ENCODE peak calls at places on chromosomes 11 and 22, in four cellular contexts. S, D, V and T are unnamed samples.

GRCh38 chr11:117010808-117011540 is 87.3 kb downstream of the SIK3 start:
- DNase-seq in S (no peak), D (no peak), V (no peak), T (no peak)

GRCh38 chr11:312092-312816 is 1.6 kb upstream of the IFITM1 start:
- DNase-seq in V (no peak), D (no peak), S (no peak), T (no peak)

GRCh38 chr22:24066872-24067271 is 55.8 kb downstream of the CABIN1 start:
- DNase-seq in V (no peak), S (no peak), D (no peak), T (no peak)

GRCh38 chr22:39773976-39774539 is 119.5 kb downstream of the ENTHD1 start:
- DNase-seq in D (no peak), V (no peak), S (peak), T (no peak)

GRCh38 chr11:129414144-129414876 is 38.7 kb downstream of the BARX2 start:
- DNase-seq in V (no peak), S (no peak), D (no peak), T (no peak)

GRCh38 chr11:120660024-120660565 is 148.5 kb downstream of the GRIK4 start:
- DNase-seq in D (peak), V (peak), S (no peak), T (no peak)

GRCh38 chr11:26072612-26073011 is 259.3 kb upstream of the ANO3 start:
- DNase-seq in V (no peak), D (no peak), S (no peak), T (no peak)

GRCh38 chr11:98965775-98966174 is 55.0 kb upstream of the CNTN5 start:
- DNase-seq in D (no peak), V (no peak), S (no peak), T (no peak)

GRCh38 chr22:27866136-27867091 is 52.6 kb downstream of the PITPNB start:
- DNase-seq in V (no peak), D (no peak), S (no peak), T (no peak)

GRCh38 chr22:37818397-37819099 is 4.6 kb upstream of the GALR3 start:
- DNase-seq in S (no peak), V (no peak), D (no peak), T (peak)

GRCh38 chr22:30979932-30980331 is 10.9 kb downstream of the TUG1 start:
- DNase-seq in V (no peak), D (no peak), S (no peak), T (no peak)

GRCh38 chr11:55966391-55966790 is 3.4 kb downstream of the OR10AG1 start:
- DNase-seq in V (no peak), S (no peak), D (no peak), T (no peak)

GRCh38 chr11:59829358-59829757 is 15.9 kb downstream of the CBLIF start:
- DNase-seq in S (no peak), D (no peak), V (no peak), T (no peak)

GRCh38 chr22:46537221-46537945 is at the start of gene CELSR1:
- DNase-seq in S (no peak), V (peak), D (no peak), T (peak)

GRCh38 chr11:103699216-103699615 is 337.2 kb upstream of the DDI1 start:
- DNase-seq in D (no peak), S (no peak), V (no peak), T (no peak)

GRCh38 chr11:93857413-93858185 is 7.2 kb upstream of the VSTM5 start:
- DNase-seq in D (no peak), S (no peak), V (no peak), T (no peak)

GRCh38 chr22:37657590-37658132 is 862 bp upstream of the PDXP start:
- DNase-seq in D (no peak), S (no peak), V (no peak), T (no peak)

GRCh38 chr22:41301085-41302015 is at the start of gene ZC3H7B:
- DNase-seq in V (peak), S (peak), D (no peak), T (peak)

GRCh38 chr11:62025429-62026105 is 58.1 kb upstream of the FTH1 start:
- DNase-seq in V (peak), D (peak), S (peak), T (no peak)

GRCh38 chr22:41598081-41598480 is 8.4 kb upstream of the PMM1 start:
- DNase-seq in D (no peak), V (no peak), S (no peak), T (no peak)

GRCh38 chr11:63020671-63021255 is 5.1 kb upstream of the SLC22A8 start:
- DNase-seq in S (no peak), V (peak), D (peak), T (peak)

GRCh38 chr11:114149689-114150407 is 90.3 kb downstream of the ZBTB16 start:
- DNase-seq in D (no peak), V (no peak), S (no peak), T (no peak)

GRCh38 chr11:133830931-133831907 is 14.1 kb downstream of the SPATA19 start:
- DNase-seq in D (no peak), V (no peak), S (no peak), T (peak)

GRCh38 chr11:19597194-19597593 is 115.4 kb upstream of the NAV2 start:
- DNase-seq in S (no peak), D (no peak), V (no peak), T (no peak)

GRCh38 chr22:37275622-37276021 is 6.7 kb upstream of the CYTH4 start:
- DNase-seq in D (no peak), S (no peak), V (no peak), T (no peak)

GRCh38 chr11:2655834-2656622 is 43.8 kb downstream of the KCNQ1OT1 start:
- DNase-seq in D (no peak), V (no peak), S (no peak), T (no peak)

GRCh38 chr22:28988455-28988854 is 73.2 kb downstream of the C22orf31 start:
- DNase-seq in V (no peak), S (no peak), D (no peak), T (no peak)

GRCh38 chr22:36734171-36735058 is 30.9 kb upstream of the CACNG2 start:
- DNase-seq in D (no peak), S (no peak), V (no peak), T (no peak)

GRCh38 chr11:62921573-62922188 is 518 bp upstream of the CHRM1 start:
- DNase-seq in V (peak), D (no peak), S (no peak), T (no peak)

DNA sequence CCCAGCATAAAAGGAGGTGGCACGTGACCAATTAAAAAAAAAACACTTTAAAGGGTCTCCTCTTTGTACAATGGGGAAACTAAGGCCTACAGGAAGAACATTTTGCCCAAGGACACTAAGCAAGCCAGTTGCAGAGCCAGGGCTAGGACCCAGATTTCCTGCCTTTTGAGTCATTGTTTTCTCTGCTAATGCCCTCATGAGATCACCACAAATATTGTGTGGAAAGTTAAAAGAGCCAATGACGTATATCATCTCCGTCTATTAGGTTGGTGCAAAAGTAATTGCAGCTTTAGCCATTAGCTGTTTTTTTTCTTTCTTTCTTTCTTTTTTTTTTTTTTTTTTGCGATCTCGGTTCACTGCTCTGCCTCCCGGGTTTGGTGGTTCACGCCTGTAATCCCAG is 24.1 kb upstream of the LRRC32 start:
- DNase-seq in S (no peak), V (no peak), D (no peak), T (no peak)
- TF ChIP-seq EGR1 in S (no peak), V (no peak), D (no peak), T (no peak)

DNA sequence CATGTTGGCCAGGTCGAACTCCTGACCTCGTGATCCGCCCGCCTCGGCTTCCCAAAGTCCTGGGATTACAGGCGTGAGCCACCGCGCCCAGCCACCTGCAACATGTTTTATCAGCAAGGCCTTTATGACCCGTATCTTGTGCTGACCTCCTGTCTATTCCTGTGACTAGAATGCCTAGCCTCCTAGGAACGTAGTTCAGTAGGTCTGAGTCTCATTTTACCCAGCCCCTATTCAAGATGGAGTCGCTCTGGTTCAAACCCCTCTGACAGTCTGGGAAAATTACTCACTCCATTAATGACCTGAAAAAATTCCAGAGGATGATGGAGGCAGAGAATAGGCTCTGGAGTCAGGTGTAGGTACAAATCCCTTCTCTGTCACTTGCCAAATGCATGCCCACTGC is 30.0 kb upstream of the CXCR5 start:
- DNase-seq in S (no peak), V (no peak), D (no peak), T (no peak)
- TF ChIP-seq CEBPB in S (no peak), V (no peak), D (no peak), T (no peak)

DNA sequence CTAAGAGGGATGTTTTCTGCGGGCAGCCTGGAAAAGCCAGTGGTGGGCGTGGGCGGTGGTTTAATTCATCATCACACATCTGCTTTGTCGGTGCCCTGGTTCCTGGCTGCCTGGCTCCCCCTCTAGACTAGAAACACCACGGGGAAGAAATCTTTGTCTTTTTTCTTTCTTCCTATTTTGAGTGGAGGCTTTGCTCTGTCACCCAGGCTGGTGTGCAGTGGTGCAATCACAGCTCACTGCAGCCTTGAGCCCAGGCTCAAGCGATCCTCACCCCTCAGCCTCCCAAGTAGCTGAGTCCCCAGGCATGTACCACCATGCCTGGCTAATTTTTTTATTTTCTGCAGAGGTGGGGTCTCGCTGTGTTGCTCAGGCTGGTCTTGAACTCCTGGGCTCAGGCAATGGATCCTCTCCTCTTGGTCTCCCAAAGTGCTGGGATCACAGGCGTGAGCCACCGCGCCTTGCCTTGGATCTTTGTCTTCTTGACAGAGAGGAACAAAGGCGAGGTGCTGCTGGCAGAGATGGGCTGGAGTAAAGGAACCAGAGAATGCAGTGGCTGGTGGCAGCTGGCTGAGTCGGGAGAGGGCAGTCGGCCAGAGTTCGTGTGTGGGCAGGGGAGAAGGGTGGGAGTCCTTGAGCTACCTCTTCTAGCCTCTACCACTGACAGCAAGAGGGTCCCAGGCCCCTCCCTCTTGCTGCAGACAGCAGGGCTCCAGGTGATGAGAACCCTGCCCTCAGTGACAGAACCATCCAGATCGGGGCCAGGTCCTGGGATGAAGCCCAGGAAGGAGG is 86.4 kb upstream of the LINC01488 start:
- DNase-seq in V (no peak), D (no peak), S (no peak), T (no peak)
- TF ChIP-seq EGR1 in V (no peak), D (no peak), S (no peak), T (no peak)

GRCh38 chr11:65476632-65477270 is 22.1 kb upstream of the MALAT1 start:
- DNase-seq in D (no peak), S (no peak), V (no peak), T (no peak)
- TF ChIP-seq CEBPB in D (no peak), S (no peak), V (no peak), T (no peak)

GRCh38 chr11:8066036-8066910 is 14.7 kb upstream of the TUB start:
- DNase-seq in S (no peak), V (no peak), D (no peak), T (peak)

GRCh38 chr11:8067567-8067928 is 13.5 kb upstream of the TUB start:
- DNase-seq in V (no peak), S (no peak), D (no peak), T (peak)

GRCh38 chr11:8068605-8069221 is 12.3 kb upstream of the TUB start:
- DNase-seq in S (no peak), V (peak), D (no peak), T (no peak)

GRCh38 chr11:8067929-8068575 is 13.0 kb upstream of the TUB start:
- DNase-seq in S (no peak), D (no peak), V (no peak), T (no peak)

DNA sequence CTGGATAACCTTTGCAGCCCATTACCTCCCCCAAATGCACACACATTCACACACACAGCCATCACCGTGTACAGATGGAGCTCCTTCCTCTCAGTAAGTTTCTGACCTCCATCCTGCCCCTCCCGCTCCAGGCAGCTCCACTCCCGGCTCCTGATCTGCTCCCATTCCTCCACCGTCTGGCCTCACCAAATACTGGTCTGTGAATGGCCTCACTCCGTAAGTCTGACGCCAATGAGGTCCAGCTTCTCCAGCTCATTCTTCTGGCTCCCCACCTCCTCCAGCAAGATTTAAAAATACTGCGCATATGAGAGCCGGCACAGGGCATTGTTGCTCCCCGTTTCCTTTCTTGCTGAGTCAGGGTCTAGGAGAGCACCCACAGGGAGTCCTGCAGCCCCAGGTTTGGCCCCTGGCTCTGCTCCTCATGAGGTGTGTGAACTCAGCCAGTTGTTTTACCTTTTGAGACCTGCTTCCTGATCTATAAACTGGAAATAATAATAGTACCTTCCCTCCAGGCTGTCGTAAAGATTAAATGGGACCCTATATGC is 14.0 kb upstream of the TUB start:
- DNase-seq in D (no peak), V (no peak), S (no peak), T (no peak)
- TF ChIP-seq EGR1 in D (no peak), V (no peak), S (no peak), T (no peak)

GRCh38 chr11:86143429-86144030 is 74.6 kb upstream of the PICALM start:
- DNase-seq in D (no peak), V (no peak), S (no peak), T (no peak)
- TF ChIP-seq CEBPB in D (no peak), V (no peak), S (no peak), T (no peak)